ENCODE peak calls at places on chromosomes 4 and X, in five cellular contexts. One of them, this sample, is unnamed.

GRCh38 chr4:33625762-33626161 is 2618.6 kb downstream of the ARAP2 start:
- DNase-seq in suprapubic skin: no peak
- DNase-seq in adrenal gland: no peak
- DNase-seq in transverse colon: no peak
- DNase-seq in HCT116: peak; percentile 12
- DNase-seq in this sample: no peak

GRCh38 chr4:113646456-113646809 is 115.1 kb downstream of the CAMK2D start:
- DNase-seq in suprapubic skin: no peak
- DNase-seq in transverse colon: peak; percentile 63
- DNase-seq in adrenal gland: no peak
- DNase-seq in HCT116: peak; percentile 18
- DNase-seq in this sample: peak; percentile 15

GRCh38 chr4:83606898-83607297 is 71.0 kb downstream of the GPAT3 start:
- DNase-seq in transverse colon: no peak
- DNase-seq in HCT116: no peak
- DNase-seq in suprapubic skin: no peak
- DNase-seq in adrenal gland: no peak
- DNase-seq in this sample: no peak

GRCh38 chrX:144791298-144791697 is 456.0 kb upstream of the SPANXN1 start:
- DNase-seq in adrenal gland: no peak
- DNase-seq in suprapubic skin: no peak
- DNase-seq in HCT116: no peak
- DNase-seq in transverse colon: no peak
- DNase-seq in this sample: no peak

GRCh38 chr4:152822323-152822722 is 42.6 kb downstream of the ARFIP1 start:
- DNase-seq in adrenal gland: no peak
- DNase-seq in transverse colon: no peak
- DNase-seq in HCT116: no peak
- DNase-seq in suprapubic skin: no peak
- DNase-seq in this sample: no peak

GRCh38 chr4:159117968-159118367 is 15.1 kb downstream of the RAPGEF2 start:
- DNase-seq in adrenal gland: no peak
- DNase-seq in transverse colon: peak; percentile 16
- DNase-seq in suprapubic skin: no peak
- DNase-seq in HCT116: no peak
- DNase-seq in this sample: no peak

GRCh38 chr4:134001057-134001456 is 200.5 kb downstream of the PABPC4L start:
- DNase-seq in suprapubic skin: no peak
- DNase-seq in HCT116: no peak
- DNase-seq in adrenal gland: no peak
- DNase-seq in transverse colon: no peak
- DNase-seq in this sample: no peak

GRCh38 chr4:478373-478772 is 20.6 kb downstream of the ZNF721 start:
- DNase-seq in transverse colon: no peak
- DNase-seq in adrenal gland: no peak
- DNase-seq in suprapubic skin: no peak
- DNase-seq in HCT116: no peak
- DNase-seq in this sample: no peak

GRCh38 chr4:72505314-72505744 is 63.7 kb downstream of the ADAMTS3 start:
- DNase-seq in transverse colon: no peak
- DNase-seq in HCT116: peak; percentile 0
- DNase-seq in suprapubic skin: no peak
- DNase-seq in adrenal gland: peak; percentile 20
- DNase-seq in this sample: peak; percentile 14

GRCh38 chr4:176271749-176272148 is 2.7 kb upstream of the ASB5 start:
- DNase-seq in adrenal gland: no peak
- DNase-seq in suprapubic skin: no peak
- DNase-seq in transverse colon: no peak
- DNase-seq in HCT116: no peak
- DNase-seq in this sample: no peak

GRCh38 chr4:176272799-176273198 is 3.8 kb upstream of the ASB5 start:
- DNase-seq in HCT116: no peak
- DNase-seq in suprapubic skin: no peak
- DNase-seq in adrenal gland: no peak
- DNase-seq in transverse colon: no peak
- DNase-seq in this sample: no peak

GRCh38 chr4:176268963-176269362 is at the start of gene ASB5:
- DNase-seq in suprapubic skin: no peak
- DNase-seq in HCT116: no peak
- DNase-seq in transverse colon: no peak
- DNase-seq in adrenal gland: no peak
- DNase-seq in this sample: no peak

GRCh38 chr4:176273741-176274140 is 4.7 kb upstream of the ASB5 start:
- DNase-seq in HCT116: no peak
- DNase-seq in adrenal gland: no peak
- DNase-seq in transverse colon: no peak
- DNase-seq in suprapubic skin: no peak
- DNase-seq in this sample: no peak

GRCh38 chr4:176270669-176271068 is 1.6 kb upstream of the ASB5 start:
- DNase-seq in transverse colon: no peak
- DNase-seq in HCT116: peak; percentile 93
- DNase-seq in suprapubic skin: no peak
- DNase-seq in adrenal gland: no peak
- DNase-seq in this sample: no peak
- TF ChIP-seq POLR2A in transverse colon: no peak
- TF ChIP-seq POLR2A in HCT116: no peak
- TF ChIP-seq POLR2A in suprapubic skin: no peak
- TF ChIP-seq POLR2A in adrenal gland: no peak
- TF ChIP-seq POLR2A in this sample: no peak

DNA sequence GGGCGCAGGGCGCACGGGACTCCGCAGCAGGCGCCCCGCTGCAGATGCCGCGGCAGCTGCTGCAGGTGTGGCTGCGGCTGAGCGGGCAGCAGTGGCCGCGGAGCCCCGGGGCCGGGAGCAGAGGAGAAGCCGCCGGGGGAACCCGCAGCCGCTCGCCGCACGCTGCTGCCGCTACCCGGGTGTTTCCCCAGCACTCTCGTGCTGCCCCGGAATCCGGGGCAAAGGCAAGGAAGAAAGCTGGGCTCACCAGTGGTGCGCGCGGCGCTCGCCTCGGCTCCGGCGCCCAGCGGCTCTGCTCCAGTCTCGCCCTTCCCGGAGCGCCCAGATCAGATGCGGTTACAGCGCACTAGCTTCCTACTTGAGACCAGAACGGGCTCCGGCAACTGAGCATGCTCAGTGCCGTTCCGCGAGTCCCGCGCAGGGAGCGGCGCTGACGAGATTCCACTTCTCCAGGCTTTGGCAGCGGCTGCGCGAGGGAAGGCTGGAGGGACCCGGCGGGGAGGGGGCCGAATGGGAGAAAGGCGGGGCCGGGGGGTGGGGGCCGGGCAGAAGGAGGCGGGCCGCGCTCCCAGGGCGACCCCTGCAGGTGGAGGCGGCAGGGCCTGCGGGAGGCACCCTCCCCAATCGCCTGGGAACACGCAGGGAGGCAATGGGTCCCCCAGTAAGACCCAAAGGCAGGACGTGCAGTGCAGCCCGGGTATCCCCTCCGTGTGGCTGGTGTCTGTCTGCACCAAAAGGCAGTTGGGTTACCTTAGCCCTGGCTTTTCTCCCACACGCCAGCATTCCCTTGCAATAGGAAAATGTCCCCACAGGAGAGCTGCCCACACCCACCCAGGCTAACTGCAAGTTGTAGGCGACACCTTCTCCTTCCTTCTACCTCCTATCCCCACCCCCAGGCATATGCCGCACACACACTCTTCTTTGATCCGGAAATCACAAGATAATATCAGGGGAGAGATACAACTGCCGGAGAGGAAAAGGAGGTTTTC is at the start of gene APBB2:
- DNase-seq in adrenal gland: peak; percentile 95
- DNase-seq in transverse colon: peak; percentile 95
- DNase-seq in suprapubic skin: peak; percentile 94
- DNase-seq in HCT116: peak; percentile 93
- DNase-seq in this sample: peak; percentile 97
- TF ChIP-seq POLR2A in adrenal gland: peak; percentile 95
- TF ChIP-seq POLR2A in transverse colon: peak; percentile 86
- TF ChIP-seq POLR2A in suprapubic skin: no peak
- TF ChIP-seq POLR2A in HCT116: peak; percentile 92
- TF ChIP-seq POLR2A in this sample: peak; percentile 92

GRCh38 chrX:139204903-139205667 is 325.5 kb upstream of the F9 start:
- DNase-seq in transverse colon: peak; percentile 26
- DNase-seq in adrenal gland: peak; percentile 11
- DNase-seq in HCT116: no peak
- DNase-seq in suprapubic skin: no peak
- DNase-seq in this sample: peak; percentile 63
- TF ChIP-seq POLR2A in transverse colon: no peak
- TF ChIP-seq POLR2A in adrenal gland: no peak
- TF ChIP-seq POLR2A in HCT116: no peak
- TF ChIP-seq POLR2A in suprapubic skin: no peak
- TF ChIP-seq POLR2A in this sample: peak; percentile 50

GRCh38 chr4:56908206-56909082 is 744 bp downstream of the REST start:
- DNase-seq in transverse colon: peak; percentile 70
- DNase-seq in HCT116: no peak
- DNase-seq in adrenal gland: peak; percentile 73
- DNase-seq in suprapubic skin: peak; percentile 82
- DNase-seq in this sample: peak; percentile 64
- TF ChIP-seq POLR2A in transverse colon: peak; percentile 5
- TF ChIP-seq POLR2A in HCT116: no peak
- TF ChIP-seq POLR2A in adrenal gland: peak; percentile 56
- TF ChIP-seq POLR2A in suprapubic skin: no peak
- TF ChIP-seq POLR2A in this sample: no peak

GRCh38 chrX:49191033-49191871 is 5.1 kb upstream of the PRICKLE3 start:
- DNase-seq in suprapubic skin: peak; percentile 95
- DNase-seq in transverse colon: peak; percentile 90
- DNase-seq in HCT116: peak; percentile 99
- DNase-seq in adrenal gland: peak; percentile 94
- DNase-seq in this sample: peak; percentile 93
- TF ChIP-seq POLR2A in suprapubic skin: no peak
- TF ChIP-seq POLR2A in transverse colon: peak; percentile 86
- TF ChIP-seq POLR2A in HCT116: peak; percentile 70
- TF ChIP-seq POLR2A in adrenal gland: peak; percentile 92
- TF ChIP-seq POLR2A in this sample: peak; percentile 83

DNA sequence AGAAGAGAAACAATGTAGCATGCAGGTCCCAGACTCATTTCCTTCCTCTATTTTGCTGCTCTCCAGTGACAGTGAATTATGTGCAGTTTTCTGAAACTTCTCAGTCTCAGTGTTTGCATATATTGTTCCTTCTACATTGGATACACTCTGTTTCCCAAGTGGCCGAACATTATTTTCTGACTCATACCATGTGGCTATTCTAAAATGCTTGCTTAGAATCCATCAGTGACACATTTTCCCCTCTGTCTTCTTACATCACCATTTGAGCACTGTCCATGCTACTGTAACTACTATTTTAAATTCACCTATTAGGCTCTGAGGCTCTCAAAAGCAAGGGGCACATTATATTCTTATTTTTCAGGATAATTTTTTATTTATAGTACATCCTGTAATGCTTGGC is 305.8 kb downstream of the PDHA2 start:
- DNase-seq in transverse colon: no peak
- DNase-seq in adrenal gland: no peak
- DNase-seq in HCT116: no peak
- DNase-seq in suprapubic skin: no peak
- DNase-seq in this sample: no peak
- TF ChIP-seq POLR2A in transverse colon: no peak
- TF ChIP-seq POLR2A in adrenal gland: no peak
- TF ChIP-seq POLR2A in HCT116: no peak
- TF ChIP-seq POLR2A in suprapubic skin: no peak
- TF ChIP-seq POLR2A in this sample: no peak

DNA sequence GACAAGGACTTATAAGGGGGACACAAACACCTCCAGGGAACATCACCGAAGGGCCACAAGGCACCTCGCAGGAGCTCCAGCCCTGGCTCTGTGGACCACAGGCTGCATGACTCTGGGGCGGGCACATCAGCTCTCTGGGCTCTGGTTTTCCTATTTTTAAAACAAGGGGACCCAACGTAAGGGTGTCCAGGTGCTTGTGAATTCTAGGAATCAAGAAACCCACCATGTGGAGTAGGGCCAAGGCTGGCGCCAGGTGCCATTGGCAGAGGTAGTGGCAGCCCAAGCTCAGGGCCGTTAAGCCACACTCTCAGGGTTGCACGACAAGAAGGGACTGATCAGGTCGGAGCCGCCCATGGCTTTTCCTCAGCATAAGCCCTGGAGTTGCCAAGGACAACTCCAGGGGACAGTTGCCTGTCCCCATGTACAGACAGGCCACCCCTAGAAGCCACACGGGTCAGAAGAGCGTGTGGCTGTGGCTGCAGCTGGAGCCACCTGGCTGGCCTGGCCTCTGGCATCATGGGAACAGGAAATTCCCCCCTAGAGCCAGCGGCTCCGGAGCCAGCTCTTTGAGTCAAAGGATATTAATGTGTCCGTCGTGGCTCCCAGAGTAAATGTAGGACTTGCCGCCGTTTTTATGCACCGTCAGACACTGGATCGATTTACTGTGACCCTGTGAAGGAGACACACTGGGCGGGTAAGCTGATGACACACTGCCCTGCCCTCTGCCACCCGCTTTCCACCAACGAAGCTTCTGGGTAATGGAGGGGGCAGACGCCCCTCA is 32.5 kb downstream of the WDR1 start:
- DNase-seq in suprapubic skin: peak; percentile 63
- DNase-seq in adrenal gland: peak; percentile 5
- DNase-seq in HCT116: no peak
- DNase-seq in transverse colon: peak; percentile 7
- DNase-seq in this sample: peak; percentile 3
- TF ChIP-seq POLR2A in suprapubic skin: no peak
- TF ChIP-seq POLR2A in adrenal gland: no peak
- TF ChIP-seq POLR2A in HCT116: no peak
- TF ChIP-seq POLR2A in transverse colon: no peak
- TF ChIP-seq POLR2A in this sample: no peak

This sample was measured in body of pancreas.